ENCODE peak calls at places on chromosomes 7 and 10, in eight cellular contexts. M, X, O, B, E, S, Q and W are unnamed samples.
A peak's percentile ranks its signal among the peaks of the same experiment; 100 is the strongest.

GRCh38 chr10:3811331-3811870 is 26.4 kb upstream of the KLF6 start:
- DNase-seq in X (peak; percentile 88), M (no peak), Q (no peak), S (no peak), B (no peak), O (no peak), E (no peak), W (peak; percentile 83)

GRCh38 chr10:75632750-75633462 is 201.5 kb downstream of the LRMDA start:
- DNase-seq in X (no peak), S (no peak), Q (no peak), M (no peak), E (no peak), B (no peak), O (no peak), W (no peak)

GRCh38 chr7:105461518-105461917 is 60.6 kb downstream of the PUS7 start:
- DNase-seq in X (no peak), E (no peak), B (no peak), O (no peak), Q (no peak), S (no peak), M (no peak), W (no peak)

GRCh38 chr7:20329389-20330175 is 1.1 kb upstream of the ITGB8 start:
- DNase-seq in Q (peak; percentile 74), M (peak; percentile 83), E (peak; percentile 83), O (peak; percentile 82), S (peak; percentile 90), X (peak; percentile 74), B (peak; percentile 40), W (peak; percentile 68)

GRCh38 chr10:6753644-6754043 is 173.6 kb upstream of the PRKCQ start:
- DNase-seq in O (no peak), Q (no peak), E (no peak), M (no peak), S (peak; percentile 69), B (no peak), X (no peak), W (no peak)

GRCh38 chr10:5862360-5862929 is 27.2 kb downstream of the ANKRD16 start:
- DNase-seq in O (no peak), Q (no peak), X (no peak), S (no peak), M (no peak), E (no peak), B (no peak), W (no peak)

GRCh38 chr7:12158334-12159060 is 52.6 kb upstream of the TMEM106B start:
- DNase-seq in O (peak; percentile 79), X (no peak), Q (no peak), S (no peak), E (no peak), B (no peak), M (no peak), W (no peak)

GRCh38 chr7:132376361-132377013 is 199.8 kb downstream of the PLXNA4 start:
- DNase-seq in B (no peak), O (no peak), S (no peak), X (no peak), E (no peak), Q (peak; percentile 8), M (no peak), W (no peak)

GRCh38 chr7:149261321-149261828 is 621 bp upstream of the ZNF783 start:
- DNase-seq in O (peak; percentile 22), S (peak; percentile 38), E (no peak), X (no peak), B (no peak), M (no peak), Q (no peak), W (no peak)

GRCh38 chr7:50791363-50791762 is 8.7 kb upstream of the GRB10 start:
- DNase-seq in O (no peak), E (no peak), X (no peak), B (no peak), Q (no peak), S (no peak), M (peak; percentile 26), W (no peak)

GRCh38 chr10:124342821-124343170 is 75.9 kb downstream of the OAT start:
- DNase-seq in E (no peak), Q (peak; percentile 63), S (no peak), M (no peak), X (no peak), O (no peak), B (no peak), W (no peak)

GRCh38 chr7:99036531-99037175 is 107.3 kb downstream of the SMURF1 start:
- DNase-seq in E (no peak), S (peak; percentile 86), B (no peak), X (no peak), O (peak; percentile 50), M (no peak), Q (no peak), W (no peak)

GRCh38 chr10:78981970-78982281 is 86.8 kb upstream of the ZMIZ1 start:
- DNase-seq in S (no peak), M (no peak), B (no peak), X (no peak), E (no peak), Q (no peak), O (no peak), W (no peak)

GRCh38 chr7:107725138-107725740 is 18.7 kb upstream of the CBLL1 start:
- DNase-seq in B (no peak), X (no peak), E (peak; percentile 49), S (peak; percentile 74), O (peak; percentile 60), M (no peak), Q (no peak), W (peak; percentile 37)

GRCh38 chr10:48391994-48392393 is 85.5 kb downstream of the MAPK8 start:
- DNase-seq in M (no peak), X (no peak), O (no peak), E (no peak), S (no peak), Q (no peak), B (no peak), W (no peak)

GRCh38 chr10:48390933-48391845 is 84.7 kb downstream of the MAPK8 start:
- DNase-seq in M (no peak), B (no peak), X (no peak), O (no peak), S (no peak), Q (no peak), E (peak; percentile 38), W (peak; percentile 56)

GRCh38 chr10:48389272-48389671 is 82.8 kb downstream of the MAPK8 start:
- DNase-seq in X (no peak), M (no peak), Q (no peak), B (no peak), S (no peak), O (no peak), E (no peak), W (no peak)

GRCh38 chr10:48384699-48384982 is 78.2 kb downstream of the MAPK8 start:
- DNase-seq in X (no peak), B (no peak), Q (no peak), M (no peak), E (no peak), S (no peak), O (no peak), W (no peak)

DNA sequence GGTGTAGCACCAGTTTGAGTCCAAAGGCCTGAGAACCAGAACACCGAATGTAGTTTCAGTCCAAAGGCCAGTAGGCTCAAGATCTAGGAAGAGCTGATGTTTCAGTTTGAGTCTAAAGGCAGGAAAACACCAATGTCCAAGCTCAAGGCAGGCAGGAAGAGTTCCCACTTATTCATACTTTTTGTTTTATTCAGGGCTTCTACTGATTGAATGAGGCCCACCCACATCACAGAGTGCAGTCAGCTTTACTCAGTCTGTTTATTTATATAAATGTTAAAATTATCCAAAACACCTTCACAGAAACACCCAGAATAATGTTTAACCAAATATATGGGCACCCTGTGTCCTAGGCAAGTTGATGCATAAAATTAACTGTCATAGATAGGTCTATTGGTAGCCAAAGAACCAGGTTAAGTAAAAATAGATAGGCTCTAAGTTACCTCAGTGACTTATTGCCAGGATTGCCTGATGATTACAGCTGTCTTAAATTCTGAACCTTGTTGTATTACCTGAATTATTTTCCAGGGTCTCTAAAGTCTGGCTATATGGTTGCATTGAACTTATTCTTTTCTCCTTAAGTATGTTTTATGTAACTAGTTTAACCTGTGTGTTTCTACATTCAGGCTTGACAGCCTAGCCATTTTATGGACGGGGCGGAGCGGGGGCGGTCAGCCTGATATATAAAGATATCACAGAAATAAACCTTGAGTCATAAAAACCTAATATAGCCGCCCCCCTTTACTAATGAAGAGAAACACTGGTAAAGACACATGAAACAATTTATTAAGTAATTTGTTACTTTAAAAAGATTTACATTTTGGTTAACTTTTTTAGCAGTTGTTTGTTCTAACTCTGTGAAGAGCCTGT is 83.8 kb downstream of the MAPK8 start:
- DNase-seq in B (no peak), Q (no peak), X (no peak), S (no peak), E (no peak), O (no peak), M (no peak), W (no peak)
- H3K4me3 ChIP-seq in B (no peak overlapping the region), Q (no peak overlapping the region), X (no peak overlapping the region), S (no peak overlapping the region), E (peak overlapping the region; percentile 7), O (no peak overlapping the region), M (no peak overlapping the region), W (no peak overlapping the region)

GRCh38 chr7:113504142-113504541 is 385.8 kb upstream of the SMIM30 start:
- DNase-seq in O (no peak), Q (no peak), S (no peak), X (no peak), M (no peak), B (no peak), E (no peak), W (no peak)

GRCh38 chr7:113504691-113505090 is 386.3 kb upstream of the SMIM30 start:
- DNase-seq in Q (no peak), O (no peak), M (no peak), B (no peak), E (no peak), X (no peak), S (no peak), W (no peak)
- H3K27ac ChIP-seq in Q (no peak overlapping the region), O (no peak overlapping the region), M (no peak overlapping the region), B (no peak overlapping the region), E (no peak overlapping the region), X (no peak overlapping the region), S (no peak overlapping the region), W (no peak overlapping the region)

GRCh38 chr10:62626817-62627216 is 177.7 kb upstream of the ADO start:
- DNase-seq in B (no peak), S (peak; percentile 36), O (no peak), X (no peak), M (no peak), Q (no peak), E (no peak), W (peak; percentile 34)
- H3K4me3 ChIP-seq in B (no peak overlapping the region), S (peak overlapping the region; percentile 38), O (no peak overlapping the region), X (no peak overlapping the region), M (no peak overlapping the region), Q (no peak overlapping the region), E (no peak overlapping the region), W (no peak overlapping the region)

DNA sequence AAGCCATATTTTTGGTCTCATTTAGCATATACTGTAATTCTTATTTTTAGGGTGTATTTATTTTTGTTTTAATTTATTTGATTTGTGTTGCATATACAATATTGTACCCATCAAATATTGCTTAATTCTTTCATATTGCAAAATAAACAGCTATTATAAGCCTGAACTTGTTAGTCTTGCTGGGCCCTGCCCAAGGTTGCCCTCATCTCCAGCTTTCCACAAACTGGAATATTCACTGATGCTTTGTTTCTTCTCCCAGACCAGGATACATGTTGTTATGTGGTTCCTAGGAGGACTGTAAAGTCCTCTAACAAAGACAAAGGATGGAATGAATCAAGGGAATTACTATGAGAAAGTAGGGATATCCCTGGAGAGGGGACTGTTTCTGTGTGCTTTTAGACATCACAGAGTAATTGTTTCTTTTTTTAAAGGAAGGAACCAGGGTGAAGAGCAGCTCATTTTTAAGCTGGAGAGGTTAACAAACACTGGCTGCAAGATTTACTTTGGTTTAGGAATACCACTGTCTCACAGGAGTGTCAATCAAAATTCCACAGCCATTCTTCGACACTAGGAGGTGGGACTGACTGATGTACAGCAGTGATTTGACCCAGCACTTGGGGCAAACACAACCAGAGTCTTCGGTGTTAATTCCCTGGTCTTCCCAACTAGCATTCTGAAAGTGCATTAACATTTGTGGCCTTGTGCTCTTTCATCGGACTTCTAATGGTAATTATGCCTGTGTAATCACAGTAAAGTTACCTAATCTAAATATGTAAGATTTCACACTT is 14.8 kb upstream of the CD36 start:
- DNase-seq in O (no peak), S (peak; percentile 21), E (no peak), Q (no peak), B (no peak), M (no peak), X (no peak), W (no peak)
- H3K27ac ChIP-seq in O (no peak overlapping the region), S (no peak overlapping the region), E (no peak overlapping the region), Q (peak overlapping the region; percentile 21), B (no peak overlapping the region), M (no peak overlapping the region), X (peak overlapping the region; percentile 15), W (no peak overlapping the region)